ENCODE peak calls at places on chromosomes 7 and 10, in eight cellular contexts. One of them, this sample, is unnamed.

GRCh38 chr7:133912916-133913697 is 214.0 kb upstream of the LRGUK start:
- DNase-seq in progenitor cell of endocrine pancreas: no peak
- DNase-seq in amniotic stem cell: no peak
- DNase-seq in NT2/D1: no peak
- DNase-seq in fibroblast of pulmonary artery: peak; percentile 10
- DNase-seq in GM06990: no peak
- DNase-seq in effector memory CD8-positive, alpha-beta T cell: no peak
- DNase-seq in stimulated activated naive CD4-positive, alpha-beta T cell: no peak
- DNase-seq in this sample: no peak

GRCh38 chr10:61990761-61991135 is 89.2 kb downstream of the ARID5B start:
- DNase-seq in progenitor cell of endocrine pancreas: no peak
- DNase-seq in amniotic stem cell: no peak
- DNase-seq in NT2/D1: no peak
- DNase-seq in fibroblast of pulmonary artery: peak; percentile 62
- DNase-seq in GM06990: no peak
- DNase-seq in effector memory CD8-positive, alpha-beta T cell: no peak
- DNase-seq in stimulated activated naive CD4-positive, alpha-beta T cell: no peak
- DNase-seq in this sample: no peak

GRCh38 chr10:34742456-34742855 is 72.6 kb downstream of the PARD3 start:
- DNase-seq in progenitor cell of endocrine pancreas: no peak
- DNase-seq in amniotic stem cell: no peak
- DNase-seq in NT2/D1: no peak
- DNase-seq in fibroblast of pulmonary artery: no peak
- DNase-seq in GM06990: no peak
- DNase-seq in effector memory CD8-positive, alpha-beta T cell: no peak
- DNase-seq in stimulated activated naive CD4-positive, alpha-beta T cell: no peak
- DNase-seq in this sample: no peak

GRCh38 chr10:84191106-84191505 is 3.2 kb upstream of the CDHR1 start:
- DNase-seq in progenitor cell of endocrine pancreas: no peak
- DNase-seq in amniotic stem cell: no peak
- DNase-seq in NT2/D1: no peak
- DNase-seq in fibroblast of pulmonary artery: no peak
- DNase-seq in GM06990: no peak
- DNase-seq in effector memory CD8-positive, alpha-beta T cell: peak; percentile 27
- DNase-seq in stimulated activated naive CD4-positive, alpha-beta T cell: peak; percentile 62
- DNase-seq in this sample: no peak

GRCh38 chr10:101227765-101228681 is 1.2 kb downstream of the LBX1 start:
- DNase-seq in progenitor cell of endocrine pancreas: no peak
- DNase-seq in amniotic stem cell: no peak
- DNase-seq in NT2/D1: no peak
- DNase-seq in fibroblast of pulmonary artery: no peak
- DNase-seq in GM06990: no peak
- DNase-seq in effector memory CD8-positive, alpha-beta T cell: no peak
- DNase-seq in stimulated activated naive CD4-positive, alpha-beta T cell: peak; percentile 35
- DNase-seq in this sample: no peak

GRCh38 chr10:76640765-76641164 is 996.8 kb downstream of the KCNMA1 start:
- DNase-seq in progenitor cell of endocrine pancreas: no peak
- DNase-seq in amniotic stem cell: no peak
- DNase-seq in NT2/D1: no peak
- DNase-seq in fibroblast of pulmonary artery: no peak
- DNase-seq in GM06990: no peak
- DNase-seq in effector memory CD8-positive, alpha-beta T cell: no peak
- DNase-seq in stimulated activated naive CD4-positive, alpha-beta T cell: no peak
- DNase-seq in this sample: no peak

GRCh38 chr10:5411941-5412276 is 448 bp upstream of the NET1 start:
- DNase-seq in progenitor cell of endocrine pancreas: no peak
- DNase-seq in amniotic stem cell: no peak
- DNase-seq in NT2/D1: no peak
- DNase-seq in fibroblast of pulmonary artery: no peak
- DNase-seq in GM06990: no peak
- DNase-seq in effector memory CD8-positive, alpha-beta T cell: no peak
- DNase-seq in stimulated activated naive CD4-positive, alpha-beta T cell: no peak
- DNase-seq in this sample: no peak

GRCh38 chr10:122515588-122516231 is 44.8 kb upstream of the DMBT1 start:
- DNase-seq in progenitor cell of endocrine pancreas: no peak
- DNase-seq in amniotic stem cell: no peak
- DNase-seq in NT2/D1: no peak
- DNase-seq in fibroblast of pulmonary artery: peak; percentile 59
- DNase-seq in GM06990: peak; percentile 41
- DNase-seq in effector memory CD8-positive, alpha-beta T cell: peak; percentile 71
- DNase-seq in stimulated activated naive CD4-positive, alpha-beta T cell: no peak
- DNase-seq in this sample: no peak

GRCh38 chr7:44116789-44117666 is 6.3 kb downstream of the POLD2 start:
- DNase-seq in progenitor cell of endocrine pancreas: no peak
- DNase-seq in amniotic stem cell: no peak
- DNase-seq in NT2/D1: no peak
- DNase-seq in fibroblast of pulmonary artery: no peak
- DNase-seq in GM06990: no peak
- DNase-seq in effector memory CD8-positive, alpha-beta T cell: no peak
- DNase-seq in stimulated activated naive CD4-positive, alpha-beta T cell: no peak
- DNase-seq in this sample: no peak

GRCh38 chr10:73406863-73407262 is 7.0 kb downstream of the ANXA7 start:
- DNase-seq in progenitor cell of endocrine pancreas: no peak
- DNase-seq in amniotic stem cell: no peak
- DNase-seq in NT2/D1: no peak
- DNase-seq in fibroblast of pulmonary artery: peak; percentile 18
- DNase-seq in GM06990: no peak
- DNase-seq in effector memory CD8-positive, alpha-beta T cell: no peak
- DNase-seq in stimulated activated naive CD4-positive, alpha-beta T cell: no peak
- DNase-seq in this sample: no peak

GRCh38 chr7:48638041-48638440 is 286.3 kb upstream of the CDC14C start:
- DNase-seq in progenitor cell of endocrine pancreas: no peak
- DNase-seq in amniotic stem cell: no peak
- DNase-seq in NT2/D1: no peak
- DNase-seq in fibroblast of pulmonary artery: no peak
- DNase-seq in GM06990: no peak
- DNase-seq in effector memory CD8-positive, alpha-beta T cell: no peak
- DNase-seq in stimulated activated naive CD4-positive, alpha-beta T cell: no peak
- DNase-seq in this sample: no peak

GRCh38 chr10:58776613-58777318 is 264.1 kb downstream of the BICC1 start:
- DNase-seq in progenitor cell of endocrine pancreas: no peak
- DNase-seq in amniotic stem cell: no peak
- DNase-seq in NT2/D1: no peak
- DNase-seq in fibroblast of pulmonary artery: no peak
- DNase-seq in GM06990: no peak
- DNase-seq in effector memory CD8-positive, alpha-beta T cell: no peak
- DNase-seq in stimulated activated naive CD4-positive, alpha-beta T cell: no peak
- DNase-seq in this sample: no peak

GRCh38 chr10:15313844-15314243 is 57.2 kb downstream of the FAM171A1 start:
- DNase-seq in progenitor cell of endocrine pancreas: no peak
- DNase-seq in amniotic stem cell: no peak
- DNase-seq in NT2/D1: no peak
- DNase-seq in fibroblast of pulmonary artery: peak; percentile 62
- DNase-seq in GM06990: no peak
- DNase-seq in effector memory CD8-positive, alpha-beta T cell: no peak
- DNase-seq in stimulated activated naive CD4-positive, alpha-beta T cell: no peak
- DNase-seq in this sample: no peak

GRCh38 chr7:149010451-149010850 is 17.9 kb downstream of the PDIA4 start:
- DNase-seq in progenitor cell of endocrine pancreas: no peak
- DNase-seq in amniotic stem cell: no peak
- DNase-seq in NT2/D1: no peak
- DNase-seq in fibroblast of pulmonary artery: no peak
- DNase-seq in GM06990: no peak
- DNase-seq in effector memory CD8-positive, alpha-beta T cell: no peak
- DNase-seq in stimulated activated naive CD4-positive, alpha-beta T cell: no peak
- DNase-seq in this sample: no peak

GRCh38 chr10:86269332-86269731 is 97.3 kb downstream of the GRID1 start:
- DNase-seq in progenitor cell of endocrine pancreas: no peak
- DNase-seq in amniotic stem cell: no peak
- DNase-seq in NT2/D1: no peak
- DNase-seq in fibroblast of pulmonary artery: no peak
- DNase-seq in GM06990: no peak
- DNase-seq in effector memory CD8-positive, alpha-beta T cell: no peak
- DNase-seq in stimulated activated naive CD4-positive, alpha-beta T cell: no peak
- DNase-seq in this sample: no peak

GRCh38 chr10:95279042-95279820 is 11.6 kb downstream of the PDLIM1 start:
- DNase-seq in progenitor cell of endocrine pancreas: no peak
- DNase-seq in amniotic stem cell: peak; percentile 47
- DNase-seq in NT2/D1: no peak
- DNase-seq in fibroblast of pulmonary artery: peak; percentile 67
- DNase-seq in GM06990: no peak
- DNase-seq in effector memory CD8-positive, alpha-beta T cell: no peak
- DNase-seq in stimulated activated naive CD4-positive, alpha-beta T cell: no peak
- DNase-seq in this sample: no peak

GRCh38 chr10:33229252-33229943 is 105.1 kb downstream of the NRP1 start:
- DNase-seq in progenitor cell of endocrine pancreas: no peak
- DNase-seq in amniotic stem cell: no peak
- DNase-seq in NT2/D1: no peak
- DNase-seq in fibroblast of pulmonary artery: no peak
- DNase-seq in GM06990: no peak
- DNase-seq in effector memory CD8-positive, alpha-beta T cell: no peak
- DNase-seq in stimulated activated naive CD4-positive, alpha-beta T cell: no peak
- DNase-seq in this sample: no peak

GRCh38 chr10:87505366-87506113 is 847 bp downstream of the MINPP1 start:
- DNase-seq in progenitor cell of endocrine pancreas: peak; percentile 48
- DNase-seq in amniotic stem cell: peak; percentile 15
- DNase-seq in NT2/D1: peak; percentile 39
- DNase-seq in fibroblast of pulmonary artery: peak; percentile 60
- DNase-seq in GM06990: no peak
- DNase-seq in effector memory CD8-positive, alpha-beta T cell: peak; percentile 17
- DNase-seq in stimulated activated naive CD4-positive, alpha-beta T cell: peak; percentile 53
- DNase-seq in this sample: no peak

GRCh38 chr10:90963331-90963730 is 42.4 kb upstream of the ANKRD1 start:
- DNase-seq in progenitor cell of endocrine pancreas: no peak
- DNase-seq in amniotic stem cell: no peak
- DNase-seq in NT2/D1: no peak
- DNase-seq in fibroblast of pulmonary artery: no peak
- DNase-seq in GM06990: no peak
- DNase-seq in effector memory CD8-positive, alpha-beta T cell: no peak
- DNase-seq in stimulated activated naive CD4-positive, alpha-beta T cell: no peak
- DNase-seq in this sample: no peak

GRCh38 chr10:76492026-76492425 is 1060.6 kb downstream of the LRMDA start:
- DNase-seq in progenitor cell of endocrine pancreas: no peak
- DNase-seq in amniotic stem cell: peak; percentile 41
- DNase-seq in NT2/D1: no peak
- DNase-seq in fibroblast of pulmonary artery: peak; percentile 93
- DNase-seq in GM06990: no peak
- DNase-seq in effector memory CD8-positive, alpha-beta T cell: no peak
- DNase-seq in stimulated activated naive CD4-positive, alpha-beta T cell: no peak
- DNase-seq in this sample: no peak

GRCh38 chr7:34539003-34539402 is 119.0 kb upstream of the NPSR1 start:
- DNase-seq in progenitor cell of endocrine pancreas: no peak
- DNase-seq in amniotic stem cell: no peak
- DNase-seq in NT2/D1: no peak
- DNase-seq in fibroblast of pulmonary artery: no peak
- DNase-seq in GM06990: no peak
- DNase-seq in effector memory CD8-positive, alpha-beta T cell: no peak
- DNase-seq in stimulated activated naive CD4-positive, alpha-beta T cell: no peak
- DNase-seq in this sample: no peak

GRCh38 chr10:111076191-111076681 is 593 bp upstream of the ADRA2A start:
- DNase-seq in progenitor cell of endocrine pancreas: peak; percentile 75
- DNase-seq in amniotic stem cell: peak; percentile 6
- DNase-seq in NT2/D1: peak; percentile 76
- DNase-seq in fibroblast of pulmonary artery: peak; percentile 51
- DNase-seq in GM06990: peak; percentile 43
- DNase-seq in effector memory CD8-positive, alpha-beta T cell: no peak
- DNase-seq in stimulated activated naive CD4-positive, alpha-beta T cell: peak; percentile 35
- DNase-seq in this sample: peak; percentile 78

GRCh38 chr7:93196331-93196730 is 29.9 kb downstream of the HEPACAM2 start:
- DNase-seq in progenitor cell of endocrine pancreas: no peak
- DNase-seq in amniotic stem cell: no peak
- DNase-seq in NT2/D1: no peak
- DNase-seq in fibroblast of pulmonary artery: no peak
- DNase-seq in GM06990: no peak
- DNase-seq in effector memory CD8-positive, alpha-beta T cell: no peak
- DNase-seq in stimulated activated naive CD4-positive, alpha-beta T cell: no peak
- DNase-seq in this sample: no peak

GRCh38 chr7:95279417-95279816 is 44.9 kb downstream of the PON1 start:
- DNase-seq in progenitor cell of endocrine pancreas: no peak
- DNase-seq in amniotic stem cell: no peak
- DNase-seq in NT2/D1: no peak
- DNase-seq in fibroblast of pulmonary artery: no peak
- DNase-seq in GM06990: no peak
- DNase-seq in effector memory CD8-positive, alpha-beta T cell: no peak
- DNase-seq in stimulated activated naive CD4-positive, alpha-beta T cell: no peak
- DNase-seq in this sample: no peak

GRCh38 chr7:142553216-142553615 is 196.1 kb upstream of the PRSS1 start:
- DNase-seq in progenitor cell of endocrine pancreas: no peak
- DNase-seq in amniotic stem cell: no peak
- DNase-seq in NT2/D1: no peak
- DNase-seq in fibroblast of pulmonary artery: no peak
- DNase-seq in GM06990: no peak
- DNase-seq in effector memory CD8-positive, alpha-beta T cell: no peak
- DNase-seq in stimulated activated naive CD4-positive, alpha-beta T cell: no peak
- DNase-seq in this sample: no peak

GRCh38 chr10:3892440-3893101 is 107.6 kb upstream of the KLF6 start:
- DNase-seq in progenitor cell of endocrine pancreas: no peak
- DNase-seq in amniotic stem cell: no peak
- DNase-seq in NT2/D1: no peak
- DNase-seq in fibroblast of pulmonary artery: peak; percentile 53
- DNase-seq in GM06990: no peak
- DNase-seq in effector memory CD8-positive, alpha-beta T cell: peak; percentile 42
- DNase-seq in stimulated activated naive CD4-positive, alpha-beta T cell: no peak
- DNase-seq in this sample: no peak

GRCh38 chr7:47188653-47189315 is 393.1 kb downstream of the TNS3 start:
- DNase-seq in progenitor cell of endocrine pancreas: no peak
- DNase-seq in amniotic stem cell: no peak
- DNase-seq in NT2/D1: no peak
- DNase-seq in fibroblast of pulmonary artery: no peak
- DNase-seq in GM06990: no peak
- DNase-seq in effector memory CD8-positive, alpha-beta T cell: no peak
- DNase-seq in stimulated activated naive CD4-positive, alpha-beta T cell: no peak
- DNase-seq in this sample: no peak

This sample was measured in iPS DF 6.9.